ENCODE peak calls at places on chromosome 10, in four cellular contexts. O is cardiac fibroblast, B is GM06990, X is keratinocyte. M is an unnamed sample.
A peak's percentile ranks its signal among the peaks of the same experiment; 100 is the strongest.

GRCh38 chr10:104437226-104437625 is 83.6 kb downstream of the CFAP58 start:
- DNase-seq in O (no peak), B (no peak), X (no peak), M (no peak)

GRCh38 chr10:8444630-8445029 is 390.1 kb downstream of the GATA3 start:
- DNase-seq in O (peak; percentile 42), B (peak; percentile 15), X (no peak), M (no peak)

GRCh38 chr10:29791773-29792172 is 157.0 kb upstream of the SVIL start:
- DNase-seq in O (no peak), B (no peak), X (no peak), M (no peak)

GRCh38 chr10:97553575-97554100 is 18.9 kb upstream of the ANKRD2 start:
- DNase-seq in O (peak; percentile 86), B (peak; percentile 54), X (no peak), M (no peak)

GRCh38 chr10:80443531-80443974 is 10.6 kb upstream of the TSPAN14 start:
- DNase-seq in O (peak; percentile 69), B (no peak), X (no peak), M (no peak)

GRCh38 chr10:34907743-34908425 is 92.8 kb upstream of the PARD3 start:
- DNase-seq in O (no peak), B (no peak), X (no peak), M (no peak)

GRCh38 chr10:99676435-99676834 is 17.1 kb downstream of the ENTPD7 start:
- DNase-seq in O (peak; percentile 65), B (no peak), X (no peak), M (no peak)

GRCh38 chr10:49613882-49614241 is at the start of gene CHAT:
- DNase-seq in O (no peak), B (no peak), X (no peak), M (no peak)

GRCh38 chr10:50395279-50395678 is 144.0 kb upstream of the ASAH2 start:
- DNase-seq in O (peak; percentile 72), B (no peak), X (peak; percentile 25), M (peak; percentile 55)

GRCh38 chr10:50604823-50605222 is 18.9 kb downstream of the SGMS1 start:
- DNase-seq in O (no peak), B (no peak), X (no peak), M (no peak)

GRCh38 chr10:132437511-132437910 is 40.5 kb downstream of the PWWP2B start:
- DNase-seq in O (no peak), B (no peak), X (no peak), M (no peak)

GRCh38 chr10:32372000-32372875 is 25.3 kb upstream of the EPC1 start:
- DNase-seq in O (no peak), B (no peak), X (no peak), M (no peak)
- H3K4me3 ChIP-seq in O (no peak overlapping the region), B (no peak overlapping the region), X (no peak overlapping the region), M (no peak overlapping the region)

GRCh38 chr10:126563361-126563760 is 107.1 kb downstream of the C10orf90 start:
- DNase-seq in O (no peak), B (no peak), X (no peak), M (no peak)

GRCh38 chr10:126565456-126565855 is 105.0 kb downstream of the C10orf90 start:
- DNase-seq in O (no peak), B (no peak), X (no peak), M (no peak)

GRCh38 chr10:126562209-126562680 is 108.2 kb downstream of the C10orf90 start:
- DNase-seq in O (no peak), B (no peak), X (no peak), M (no peak)

GRCh38 chr10:126565871-126566270 is 104.6 kb downstream of the C10orf90 start:
- DNase-seq in O (no peak), B (no peak), X (no peak), M (no peak)

GRCh38 chr10:126564297-126564888 is 106.1 kb downstream of the C10orf90 start:
- DNase-seq in O (no peak), B (no peak), X (no peak), M (no peak)
- H3K4me3 ChIP-seq in O (no peak overlapping the region), B (no peak overlapping the region), X (no peak overlapping the region), M (no peak overlapping the region)

GRCh38 chr10:119269737-119270136 is 62.4 kb downstream of the GRK5 start:
- DNase-seq in O (no peak), B (no peak), X (no peak), M (no peak)

GRCh38 chr10:119268871-119269506 is 61.6 kb downstream of the GRK5 start:
- DNase-seq in O (peak; percentile 41), B (peak; percentile 78), X (no peak), M (no peak)

GRCh38 chr10:119273413-119273812 is 66.0 kb downstream of the GRK5 start:
- DNase-seq in O (no peak), B (no peak), X (no peak), M (no peak)

GRCh38 chr10:119272736-119273135 is 65.4 kb downstream of the GRK5 start:
- DNase-seq in O (no peak), B (no peak), X (no peak), M (no peak)

GRCh38 chr10:119270893-119271361 is 63.6 kb downstream of the GRK5 start:
- DNase-seq in O (peak; percentile 94), B (peak; percentile 73), X (no peak), M (no peak)
- H3K4me3 ChIP-seq in O (peak overlapping the region; percentile 19), B (no peak overlapping the region), X (no peak overlapping the region), M (no peak overlapping the region)

GRCh38 chr10:26689394-26689793 is 8.1 kb upstream of the PDSS1 start:
- DNase-seq in O (no peak), B (no peak), X (no peak), M (no peak)
- H3K4me3 ChIP-seq in O (no peak overlapping the region), B (no peak overlapping the region), X (no peak overlapping the region), M (no peak overlapping the region)

GRCh38 chr10:87771871-87772500 is 46.0 kb downstream of the ATAD1 start:
- DNase-seq in O (peak; percentile 61), B (no peak), X (no peak), M (no peak)
- H3K4me3 ChIP-seq in O (no peak overlapping the region), B (no peak overlapping the region), X (no peak overlapping the region), M (no peak overlapping the region)

DNA sequence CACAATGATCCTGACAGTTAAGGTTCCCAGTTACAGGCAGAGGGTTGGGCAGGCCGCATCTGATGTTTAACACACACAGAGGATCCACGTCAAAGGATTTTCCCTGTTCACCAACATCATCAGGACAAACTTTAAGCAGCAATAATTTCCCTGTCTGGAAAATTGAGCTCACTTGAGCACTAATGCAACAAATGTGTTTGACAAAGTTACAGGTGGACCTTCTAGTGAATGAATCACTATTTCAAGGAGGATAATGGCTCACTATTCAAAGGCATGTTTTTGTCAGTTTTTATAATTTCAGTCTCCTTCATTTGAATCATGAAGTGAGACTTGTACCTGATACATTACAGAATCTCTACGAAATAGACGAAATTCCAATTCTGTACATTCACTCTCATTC is 127.3 kb downstream of the DIP2C start:
- DNase-seq in O (no peak), B (no peak), X (no peak), M (no peak)
- H3K4me3 ChIP-seq in O (no peak overlapping the region), B (no peak overlapping the region), X (no peak overlapping the region), M (no peak overlapping the region)

DNA sequence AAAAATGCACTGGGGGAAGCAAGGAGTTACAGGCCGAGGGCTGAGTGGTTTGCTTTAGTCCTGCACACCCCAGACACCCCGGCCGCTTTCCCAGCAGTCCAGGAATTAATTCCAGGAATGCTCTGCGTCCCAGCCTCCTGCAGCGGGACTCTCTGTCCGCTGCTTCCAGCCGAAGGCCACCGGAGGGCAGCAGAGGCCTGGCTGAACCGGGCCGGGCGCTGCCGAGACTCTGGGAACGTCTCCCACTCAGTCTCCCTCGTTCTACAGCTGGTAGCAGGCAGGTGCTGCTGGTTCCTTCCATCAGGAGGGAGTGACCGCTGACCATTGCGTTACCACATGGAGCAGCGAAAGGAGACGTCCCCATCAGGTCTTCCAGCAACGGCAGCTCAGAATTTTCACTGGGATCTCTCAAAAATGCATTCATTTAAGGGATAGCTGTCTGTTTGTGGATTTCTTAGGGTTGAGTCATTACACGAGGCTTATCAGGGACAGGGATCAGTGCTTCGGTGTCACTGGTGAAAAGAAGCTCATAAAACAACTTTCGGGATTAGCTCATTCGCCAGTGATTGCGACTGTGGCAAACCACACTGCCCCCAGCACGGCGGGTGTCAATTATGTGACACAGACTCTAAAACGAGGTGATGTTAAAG is 24.9 kb upstream of the PITRM1 start:
- DNase-seq in O (peak; percentile 86), B (peak; percentile 54), X (no peak), M (peak; percentile 62)
- H3K4me3 ChIP-seq in O (no peak overlapping the region), B (no peak overlapping the region), X (peak overlapping the region; percentile 19), M (peak overlapping the region; percentile 24)

GRCh38 chr10:15083674-15084501 is 4.7 kb downstream of the ACBD7 start:
- DNase-seq in O (no peak), B (no peak), X (no peak), M (no peak)

GRCh38 chr10:15088428-15089261 is at the start of gene ACBD7:
- DNase-seq in O (peak; percentile 81), B (peak; percentile 87), X (no peak), M (peak; percentile 29)

DNA sequence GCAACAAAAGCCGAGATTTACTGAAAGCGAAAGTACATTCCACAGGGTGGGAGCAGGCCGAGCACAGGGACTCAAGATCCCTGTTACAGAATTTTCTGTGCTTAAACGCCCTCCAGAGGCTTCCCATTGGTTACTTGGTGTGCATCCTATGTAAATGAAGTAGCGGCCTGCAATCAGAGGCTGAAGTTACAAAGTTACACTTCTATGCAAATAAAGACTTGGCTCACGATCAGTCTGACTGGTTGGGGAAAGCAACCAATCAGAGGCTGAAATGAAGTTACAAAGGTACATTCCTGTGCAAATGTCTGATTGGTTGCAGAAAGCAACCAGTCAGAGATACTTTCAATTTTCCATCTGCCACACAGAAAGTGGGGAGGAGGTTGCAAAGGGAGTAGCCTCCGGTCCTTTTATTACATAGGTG is 4.1 kb downstream of the ACBD7 start:
- DNase-seq in O (peak; percentile 98), B (no peak), X (no peak), M (peak; percentile 91)
- H3K4me3 ChIP-seq in O (peak overlapping the region; percentile 40), B (no peak overlapping the region), X (no peak overlapping the region), M (peak overlapping the region; percentile 50)